ENCODE peak calls at places on chromosomes 3 and 15, in seven cellular contexts. R, Y, Z, X, P, N and I are unnamed samples.

GRCh38 chr3:43531835-43532234 is 90.0 kb downstream of the ANO10 start:
- DNase-seq in X (no peak), R (no peak), Z (no peak), P (no peak), N (no peak), Y (no peak), I (no peak)

GRCh38 chr15:82959423-82959822 is 6.9 kb upstream of the HOMER2 start:
- DNase-seq in X (no peak), N (no peak), P (no peak), R (no peak), Z (no peak), Y (no peak), I (no peak)

GRCh38 chr3:126212629-126213375 is 32.4 kb upstream of the ALDH1L1 start:
- DNase-seq in Z (no peak), X (no peak), N (peak; percentile 50), Y (peak; percentile 54), P (peak; percentile 66), R (peak; percentile 60), I (no peak)

GRCh38 chr3:17714473-17714872 is 28.0 kb downstream of the TBC1D5 start:
- DNase-seq in N (no peak), X (no peak), Y (no peak), Z (no peak), P (no peak), R (no peak), I (no peak)

GRCh38 chr3:73068419-73068818 is 7.0 kb downstream of the EBLN2 start:
- DNase-seq in P (no peak), Z (no peak), X (no peak), Y (no peak), N (no peak), R (no peak), I (no peak)

GRCh38 chr3:188049890-188050530 is 103.9 kb upstream of the LPP start:
- DNase-seq in X (no peak), N (no peak), Y (no peak), R (no peak), Z (no peak), P (no peak), I (no peak)

GRCh38 chr15:67997996-67998395 is 56.1 kb upstream of the PIAS1 start:
- DNase-seq in N (no peak), X (no peak), R (no peak), Z (no peak), Y (no peak), P (no peak), I (peak; percentile 48)

GRCh38 chr15:96578393-96578792 is 247.9 kb downstream of the NR2F2 start:
- DNase-seq in N (no peak), X (no peak), P (no peak), R (no peak), Y (no peak), Z (no peak), I (no peak)

GRCh38 chr3:30966896-30967295 is 72.4 kb upstream of the GADL1 start:
- DNase-seq in Y (no peak), Z (no peak), N (no peak), X (no peak), P (no peak), R (no peak), I (no peak)

GRCh38 chr3:169387751-169388696 is 275.5 kb downstream of the MECOM start:
- DNase-seq in Z (peak; percentile 79), P (no peak), Y (peak; percentile 59), N (peak; percentile 58), X (peak; percentile 2), R (peak; percentile 25), I (peak; percentile 68)

GRCh38 chr15:93179072-93179471 is 90.1 kb upstream of the RGMA start:
- DNase-seq in Z (no peak), X (peak; percentile 34), P (peak; percentile 45), R (no peak), N (peak; percentile 23), Y (peak; percentile 79), I (peak; percentile 63)

GRCh38 chr3:132544130-132544529 is 52.9 kb upstream of the ACKR4 start:
- DNase-seq in X (no peak), Y (no peak), P (no peak), N (no peak), Z (no peak), R (no peak), I (no peak)

GRCh38 chr3:57088503-57088902 is 28.0 kb downstream of the SPATA12 start:
- DNase-seq in Z (no peak), Y (no peak), N (no peak), R (no peak), X (no peak), P (no peak), I (no peak)

GRCh38 chr3:110272525-110272924 is 799.1 kb upstream of the NECTIN3 start:
- DNase-seq in Y (no peak), Z (no peak), R (no peak), N (no peak), X (no peak), P (no peak), I (no peak)

GRCh38 chr3:119343719-119344118 is 49.5 kb downstream of the ARHGAP31 start:
- DNase-seq in Y (no peak), R (no peak), X (no peak), Z (no peak), P (no peak), N (no peak), I (no peak)

GRCh38 chr3:112653881-112654300 is 12.9 kb upstream of the CCDC80 start:
- DNase-seq in Z (no peak), Y (peak; percentile 46), X (no peak), R (no peak), P (no peak), N (no peak), I (no peak)

GRCh38 chr15:83671603-83672002 is 17.7 kb downstream of the ADAMTSL3 start:
- DNase-seq in Y (no peak), Z (no peak), R (no peak), X (no peak), P (no peak), N (no peak), I (no peak)

GRCh38 chr15:101022876-101023275 is 103.7 kb downstream of the LRRK1 start:
- DNase-seq in Z (peak; percentile 31), R (no peak), N (no peak), P (no peak), Y (no peak), X (no peak), I (peak; percentile 11)

GRCh38 chr3:7977245-7978103 is 524.1 kb upstream of the LMCD1 start:
- DNase-seq in X (peak; percentile 4), Y (no peak), R (peak; percentile 95), P (no peak), Z (no peak), N (no peak), I (no peak)

GRCh38 chr15:43948691-43949325 is 122.0 kb downstream of the WDR76 start:
- DNase-seq in N (no peak), R (no peak), P (no peak), Y (no peak), Z (no peak), X (no peak), I (no peak)

GRCh38 chr15:39624806-39625205 is 43.9 kb downstream of the THBS1 start:
- DNase-seq in R (no peak), Z (no peak), N (peak; percentile 68), X (no peak), Y (peak; percentile 44), P (no peak), I (peak; percentile 77)

GRCh38 chr3:102933377-102933776 is 498.6 kb downstream of the ZPLD1 start:
- DNase-seq in N (no peak), R (no peak), Y (no peak), P (no peak), Z (no peak), X (no peak), I (no peak)

GRCh38 chr3:172448661-172449467 is 608 bp upstream of the GHSR start:
- DNase-seq in R (no peak), Y (no peak), N (no peak), Z (no peak), P (no peak), X (no peak), I (no peak)

GRCh38 chr3:124860599-124860998 is 26.6 kb downstream of the ITGB5 start:
- DNase-seq in N (peak; percentile 78), Y (no peak), X (no peak), R (no peak), P (peak; percentile 60), Z (no peak), I (peak; percentile 44)

DNA sequence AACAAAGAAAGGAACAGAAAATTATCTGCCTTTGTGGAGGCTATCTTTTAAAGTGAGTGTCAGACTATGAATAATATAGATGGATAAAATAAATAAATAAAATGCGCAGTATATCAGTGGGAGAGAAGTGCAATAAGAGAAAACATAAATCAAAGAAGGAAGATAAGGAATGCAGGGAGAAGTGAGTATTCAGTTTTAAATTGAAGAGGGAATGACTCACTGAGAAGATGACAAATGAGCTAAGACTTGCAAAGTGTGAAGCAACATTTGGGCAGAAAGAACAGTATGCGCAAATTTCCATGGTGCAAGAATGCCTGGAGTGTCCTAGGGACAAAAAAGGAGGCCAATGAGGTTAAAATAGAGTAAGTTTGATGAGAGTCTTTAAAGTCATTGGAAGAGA is 1300.1 kb upstream of the ALCAM start:
- DNase-seq in N (no peak), R (peak; percentile 27), X (no peak), Z (no peak), Y (no peak), P (no peak), I (no peak)
- TF ChIP-seq CTCF in N (no peak), R (no peak), X (no peak), Z (no peak), Y (no peak), P (no peak), I (no peak)

GRCh38 chr3:195071011-195071728 is 199.8 kb downstream of the XXYLT1 start:
- DNase-seq in Z (peak; percentile 55), P (no peak), N (no peak), X (no peak), Y (peak; percentile 26), R (no peak), I (no peak)
- H3K27me3 ChIP-seq in Z (no peaks in the 10 kb centered on the region), P (no peaks in the 10 kb centered on the region), N (no peaks in the 10 kb centered on the region), X (no peaks in the 10 kb centered on the region), Y (no peaks in the 10 kb centered on the region), R (no peaks in the 10 kb centered on the region), I (no peaks in the 10 kb centered on the region)

GRCh38 chr3:131228522-131228921 is 153.1 kb upstream of the NUDT16 start:
- DNase-seq in P (no peak), R (no peak), Z (no peak), X (no peak), Y (no peak), N (no peak), I (no peak)

GRCh38 chr3:131233900-131234667 is 147.5 kb upstream of the NUDT16 start:
- DNase-seq in X (no peak), P (no peak), R (peak; percentile 15), N (no peak), Y (no peak), Z (no peak), I (no peak)

GRCh38 chr3:131232711-131233267 is 148.8 kb upstream of the NUDT16 start:
- DNase-seq in Z (no peak), N (no peak), P (no peak), X (no peak), Y (no peak), R (peak; percentile 79), I (no peak)

GRCh38 chr3:131231710-131232348 is 149.7 kb upstream of the NUDT16 start:
- DNase-seq in R (peak; percentile 80), N (no peak), Y (no peak), Z (no peak), X (no peak), P (no peak), I (no peak)
- TF ChIP-seq CTCF in R (peak; percentile 41), N (no peak), Y (no peak), Z (no peak), X (no peak), P (no peak), I (no peak)

DNA sequence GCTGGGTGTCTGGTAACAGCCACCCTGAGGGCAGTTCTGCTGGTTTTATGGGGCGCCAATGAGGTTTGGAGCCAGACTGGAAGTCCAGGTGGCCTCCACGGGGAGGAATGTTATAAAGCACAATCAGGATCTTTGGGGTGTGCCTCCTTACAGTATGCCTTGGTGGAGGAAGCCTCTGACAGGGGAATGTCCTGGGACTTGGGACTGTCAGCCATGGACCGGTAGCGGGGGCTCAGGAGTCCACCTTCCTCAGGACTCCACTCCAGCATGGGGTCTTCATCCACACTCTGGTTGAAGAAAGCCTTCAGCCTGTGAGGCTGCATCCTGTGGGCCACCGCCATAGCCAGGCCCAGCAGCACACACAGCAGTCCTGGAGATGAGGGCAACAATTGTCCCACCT is 4.9 kb downstream of the DUOXA2 start:
- DNase-seq in N (no peak), R (no peak), Y (peak; percentile 14), P (no peak), Z (no peak), X (no peak), I (no peak)
- H3K27me3 ChIP-seq in N (peaks cover 63% of the 10 kb centered on the region), R (peaks cover 10% of the 10 kb centered on the region), Y (peaks cover 55% of the 10 kb centered on the region), P (no peaks in the 10 kb centered on the region), Z (peaks cover 46% of the 10 kb centered on the region), X (peaks cover 44% of the 10 kb centered on the region), I (peaks cover 32% of the 10 kb centered on the region)